ENCODE peak calls at places on chromosome 4, in four cellular contexts. M is HFFc6, C is neural crest cell, W is mesenchymal stem cell. Z is an unnamed sample.

GRCh38 chr4:89101256-89102161 is 9.8 kb upstream of the TIGD2 start:
- DNase-seq in C (no peak), W (no peak), M (no peak), Z (no peak)

GRCh38 chr4:65007841-65008439 is 598.7 kb upstream of the TECRL start:
- DNase-seq in M (peak), C (peak), W (peak), Z (peak)

GRCh38 chr4:87423313-87424031 is 1.1 kb downstream of the NUDT9 start:
- DNase-seq in M (no peak), W (peak), C (no peak), Z (no peak)

GRCh38 chr4:123562994-123563745 is 166.6 kb downstream of the SPRY1 start:
- DNase-seq in M (no peak), W (peak), C (no peak), Z (no peak)

GRCh38 chr4:1449475-1449832 is 43.2 kb upstream of the NKX1-1 start:
- DNase-seq in M (no peak), C (no peak), W (no peak), Z (no peak)

GRCh38 chr4:42871685-42872271 is 20.7 kb upstream of the GRXCR1 start:
- DNase-seq in C (no peak), W (no peak), M (no peak), Z (no peak)

GRCh38 chr4:8676676-8677075 is 84.1 kb downstream of the CPZ start:
- DNase-seq in M (no peak), C (no peak), W (no peak), Z (no peak)

GRCh38 chr4:8607603-8608481 is 15.3 kb downstream of the CPZ start:
- DNase-seq in W (peak), C (peak), M (no peak), Z (no peak)

GRCh38 chr4:119329837-119330620 is 8.1 kb upstream of the FABP2 start:
- DNase-seq in C (no peak), W (no peak), M (no peak), Z (no peak)

Z was measured in foreskin fibroblast.